ENCODE peak calls at places on chromosomes 13 and 19, in nine cellular contexts. S is stimulated activated CD4-positive, alpha-beta T cell treated with anti-CD3 and anti-CD28 coated beads, Interleukin-15, amount 100 ng/mL, for 48 hours; B is NCI-H345; P is HEK293T; L is GM04504; A is DMS79 treated with DMSO at 0.1 percent for 48 hours; R is H7; N is progenitor cell of endocrine pancreas; T is AG10803. Q is an unnamed sample.

GRCh38 chr13:47112205-47112896 is 215.5 kb upstream of the HTR2A start:
- DNase-seq in S (no peak), B (no peak), P (no peak), L (no peak), A (no peak), R (peak), N (no peak), T (no peak), Q (no peak)

GRCh38 chr19:47428177-47428894 is 9.0 kb upstream of the MEIS3 start:
- DNase-seq in S (peak), B (peak), P (peak), L (peak), A (peak), R (peak), N (peak), T (peak), Q (peak)

GRCh38 chr19:13959962-13960862 is 7.9 kb downstream of the DCAF15 start:
- DNase-seq in S (no peak), B (no peak), P (peak), L (no peak), A (no peak), R (no peak), N (no peak), T (no peak), Q (no peak)

GRCh38 chr19:46716672-46717033 is 261 bp downstream of the PRKD2 start:
- DNase-seq in S (no peak), B (no peak), P (no peak), L (no peak), A (no peak), R (no peak), N (no peak), T (no peak), Q (no peak)

GRCh38 chr13:60412909-60413616 is 16.0 kb downstream of the TDRD3 start:
- DNase-seq in S (no peak), B (no peak), P (no peak), L (no peak), A (no peak), R (no peak), N (no peak), T (no peak), Q (no peak)

GRCh38 chr19:3243851-3244700 is 19.6 kb downstream of the CELF5 start:
- DNase-seq in S (no peak), B (no peak), P (peak), L (peak), A (no peak), R (peak), N (peak), T (peak), Q (peak)

GRCh38 chr19:34310494-34310981 is 54.5 kb upstream of the GPI start:
- DNase-seq in S (no peak), B (peak), P (no peak), L (no peak), A (no peak), R (no peak), N (no peak), T (no peak), Q (no peak)

GRCh38 chr19:54418930-54419800 is 3.9 kb downstream of the TTYH1 start:
- DNase-seq in S (no peak), B (no peak), P (no peak), L (no peak), A (no peak), R (peak), N (no peak), T (no peak), Q (no peak)

GRCh38 chr13:94481966-94482365 is 2.5 kb upstream of the DCT start:
- DNase-seq in S (no peak), B (no peak), P (no peak), L (peak), A (no peak), R (no peak), N (no peak), T (peak), Q (no peak)

GRCh38 chr19:49613374-49613773 is 22.4 kb downstream of the PRR12 start:
- DNase-seq in S (no peak), B (no peak), P (no peak), L (no peak), A (peak), R (peak), N (no peak), T (no peak), Q (no peak)

GRCh38 chr19:49431330-49431749 is 6.2 kb downstream of the GFY start:
- DNase-seq in S (no peak), B (no peak), P (no peak), L (no peak), A (no peak), R (peak), N (no peak), T (no peak), Q (no peak)

GRCh38 chr13:33918199-33918932 is 100.4 kb downstream of the RFC3 start:
- DNase-seq in S (no peak), B (no peak), P (peak), L (peak), A (no peak), R (no peak), N (no peak), T (peak), Q (peak)

GRCh38 chr13:65656740-65657329 is 1573.3 kb downstream of the PCDH9 start:
- DNase-seq in S (no peak), B (no peak), P (no peak), L (no peak), A (no peak), R (no peak), N (no peak), T (peak), Q (no peak)

GRCh38 chr19:6766357-6767080 is 716 bp downstream of the SH2D3A start:
- DNase-seq in S (no peak), B (no peak), P (no peak), L (no peak), A (no peak), R (peak), N (no peak), T (no peak), Q (no peak)

GRCh38 chr13:19681517-19681916 is 48.1 kb downstream of the MPHOSPH8 start:
- DNase-seq in S (no peak), B (no peak), P (no peak), L (no peak), A (no peak), R (peak), N (no peak), T (no peak), Q (no peak)

GRCh38 chr13:40175639-40176038 is 490.8 kb downstream of the FOXO1 start:
- DNase-seq in S (no peak), B (no peak), P (no peak), L (no peak), A (no peak), R (no peak), N (no peak), T (peak), Q (no peak)

GRCh38 chr19:46126086-46126485 is 1.6 kb upstream of the IGFL3 start:
- DNase-seq in S (no peak), B (no peak), P (no peak), L (no peak), A (no peak), R (no peak), N (no peak), T (peak), Q (no peak)

GRCh38 chr19:4781851-4782250 is 9.7 kb upstream of the FEM1A start:
- DNase-seq in S (no peak), B (no peak), P (no peak), L (no peak), A (no peak), R (no peak), N (no peak), T (peak), Q (no peak)

Q was measured in HFF-Myc.